ENCODE peak calls at places on chromosome 15, in nine cellular contexts. F, L, G, U, Z, D, I, P and T are unnamed samples.
A peak's percentile ranks its signal among the peaks of the same experiment; 100 is the strongest.

GRCh38 chr15:36589971-36590370 is 10.5 kb downstream of the CDIN1 start:
- DNase-seq in F (no peak), L (no peak), G (no peak), U (no peak), Z (no peak), D (no peak), I (no peak), P (peak; percentile 31), T (no peak)

GRCh38 chr15:31459011-31459748 is 132.5 kb downstream of the KLF13 start:
- DNase-seq in F (no peak), L (no peak), G (no peak), U (peak; percentile 68), Z (no peak), D (no peak), I (no peak), P (no peak), T (no peak)

GRCh38 chr15:57327985-57328471 is 48.3 kb upstream of the CGNL1 start:
- DNase-seq in F (no peak), L (no peak), G (no peak), U (no peak), Z (peak; percentile 58), D (no peak), I (no peak), P (peak; percentile 93), T (no peak)

GRCh38 chr15:63833246-63833696 is 477 bp downstream of the HERC1 start:
- DNase-seq in F (peak; percentile 8), L (peak; percentile 53), G (no peak), U (no peak), Z (peak; percentile 43), D (no peak), I (no peak), P (peak; percentile 49), T (peak; percentile 71)

GRCh38 chr15:59138243-59138642 is 33.3 kb downstream of the CCNB2 start:
- DNase-seq in F (peak; percentile 39), L (peak; percentile 81), G (no peak), U (peak; percentile 75), Z (peak; percentile 53), D (peak; percentile 1), I (peak; percentile 60), P (peak; percentile 57), T (peak; percentile 59)

GRCh38 chr15:31304736-31305365 is 21.8 kb upstream of the KLF13 start:
- DNase-seq in F (no peak), L (peak; percentile 13), G (no peak), U (no peak), Z (no peak), D (peak; percentile 91), I (no peak), P (no peak), T (peak; percentile 97)

GRCh38 chr15:31598620-31599019 is 272.0 kb downstream of the KLF13 start:
- DNase-seq in F (no peak), L (no peak), G (no peak), U (no peak), Z (no peak), D (no peak), I (no peak), P (no peak), T (peak; percentile 85)

GRCh38 chr15:101445562-101446526 is 43.7 kb downstream of the PCSK6 start:
- DNase-seq in F (no peak), L (peak; percentile 59), G (no peak), U (no peak), Z (peak; percentile 25), D (no peak), I (no peak), P (no peak), T (peak; percentile 34)

GRCh38 chr15:100075284-100075683 is 266.5 kb downstream of the ADAMTS17 start:
- DNase-seq in F (no peak), L (no peak), G (no peak), U (no peak), Z (no peak), D (no peak), I (no peak), P (no peak), T (no peak)

GRCh38 chr15:93913871-93914270 is 317.5 kb upstream of the MCTP2 start:
- DNase-seq in F (no peak), L (no peak), G (no peak), U (no peak), Z (no peak), D (no peak), I (no peak), P (no peak), T (no peak)